ENCODE peak calls at places on chromosomes 16 and 17, in five cellular contexts. J, U, P, W and F are unnamed samples.

GRCh38 chr17:44071198-44071520 is 624 bp downstream of the G6PC3 start:
- DNase-seq in J (no peak), U (no peak), P (no peak), W (no peak), F (no peak)

GRCh38 chr16:678858-679807 is 1.1 kb upstream of the STUB1 start:
- DNase-seq in J (peak; percentile 87), U (peak; percentile 76), P (peak; percentile 74), W (peak; percentile 26), F (peak; percentile 51)

GRCh38 chr17:40259505-40259904 is 28.2 kb upstream of the CDC6 start:
- DNase-seq in U (no peak), W (no peak), J (no peak), P (no peak), F (no peak)

GRCh38 chr17:57257911-57258885 is 1.9 kb downstream of the MSI2 start:
- DNase-seq in W (peak; percentile 9), P (no peak), U (no peak), J (no peak), F (peak; percentile 17)

GRCh38 chr17:27153005-27153404 is 140.9 kb upstream of the WSB1 start:
- DNase-seq in W (no peak), P (no peak), J (no peak), U (no peak), F (no peak)

GRCh38 chr17:76420356-76421053 is 32.4 kb downstream of the UBE2O start:
- DNase-seq in W (no peak), P (no peak), J (no peak), U (no peak), F (no peak)

GRCh38 chr16:67163903-67164558 is 514 bp upstream of the HSF4 start:
- DNase-seq in P (no peak), U (no peak), J (no peak), W (no peak), F (no peak)

GRCh38 chr17:47253541-47254402 is at the start of gene ITGB3:
- DNase-seq in P (peak; percentile 70), W (peak; percentile 42), U (peak; percentile 82), J (peak; percentile 72), F (peak; percentile 63)

GRCh38 chr16:7013990-7014389 is 318.7 kb upstream of the RBFOX1 start:
- DNase-seq in W (no peak), P (no peak), J (no peak), U (no peak), F (no peak)

GRCh38 chr17:10099051-10099571 is 99.3 kb downstream of the GAS7 start:
- DNase-seq in J (no peak), U (no peak), W (no peak), P (peak; percentile 65), F (no peak)

GRCh38 chr17:49315551-49315951 is 46.5 kb downstream of the ZNF652 start:
- DNase-seq in J (peak; percentile 84), U (peak; percentile 52), W (peak; percentile 77), P (peak; percentile 81), F (peak; percentile 84)

GRCh38 chr17:8488931-8489330 is 53.2 kb downstream of the NDEL1 start:
- DNase-seq in P (peak; percentile 73), W (peak; percentile 68), J (no peak), U (peak; percentile 48), F (no peak)

GRCh38 chr16:54000361-54000760 is 286.2 kb downstream of the IRX3 start:
- DNase-seq in W (no peak), P (no peak), J (no peak), U (no peak), F (no peak)

GRCh38 chr17:33084755-33085154 is 93.1 kb downstream of the SPACA3 start:
- DNase-seq in P (no peak), W (no peak), U (no peak), J (no peak), F (no peak)

GRCh38 chr16:47483616-47484015 is 22.5 kb downstream of the PHKB start:
- DNase-seq in J (no peak), U (no peak), P (no peak), W (no peak), F (no peak)

GRCh38 chr16:47488051-47488450 is 26.9 kb downstream of the PHKB start:
- DNase-seq in P (no peak), W (no peak), U (no peak), J (no peak), F (no peak)

GRCh38 chr16:47490471-47490870 is 29.3 kb downstream of the PHKB start:
- DNase-seq in J (no peak), W (no peak), P (no peak), U (no peak), F (no peak)

GRCh38 chr16:47481698-47482374 is 20.7 kb downstream of the PHKB start:
- DNase-seq in P (no peak), U (no peak), J (no peak), W (no peak), F (no peak)

DNA sequence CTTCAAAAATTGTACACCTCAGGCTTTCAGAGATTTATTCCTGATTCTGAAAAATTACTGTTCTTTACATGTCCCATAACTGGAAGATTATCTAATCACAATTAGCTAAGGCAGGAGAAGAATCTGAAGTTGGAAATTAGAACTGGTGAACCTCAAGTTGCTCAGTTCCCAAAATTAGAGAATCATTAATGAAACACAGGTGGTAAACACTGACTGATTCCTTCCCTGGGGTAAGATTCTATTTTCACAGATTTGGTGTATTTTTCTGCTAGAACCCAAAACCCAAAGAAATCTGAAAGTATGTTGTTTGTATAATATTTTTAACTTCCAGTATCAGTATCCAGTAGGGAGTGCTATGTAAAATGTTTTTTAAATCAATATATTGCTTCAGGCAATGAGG is 25.7 kb downstream of the PHKB start:
- DNase-seq in W (no peak), P (no peak), J (no peak), U (no peak), F (no peak)
- H3K4me1 ChIP-seq in W (no peaks in the 10 kb centered on the region), P (peaks cover 4% of the 10 kb centered on the region), J (no peaks in the 10 kb centered on the region), U (peaks cover 31% of the 10 kb centered on the region), F (no peaks in the 10 kb centered on the region)

GRCh38 chr16:85128079-85128837 is 16.0 kb upstream of the CIBAR2 start:
- DNase-seq in P (no peak), J (no peak), U (no peak), W (no peak), F (peak; percentile 70)
- H3K4me1 ChIP-seq in P (peaks cover 63% of the 10 kb centered on the region), J (peaks cover 19% of the 10 kb centered on the region), U (peaks cover 62% of the 10 kb centered on the region), W (no peaks in the 10 kb centered on the region), F (no peaks in the 10 kb centered on the region)

DNA sequence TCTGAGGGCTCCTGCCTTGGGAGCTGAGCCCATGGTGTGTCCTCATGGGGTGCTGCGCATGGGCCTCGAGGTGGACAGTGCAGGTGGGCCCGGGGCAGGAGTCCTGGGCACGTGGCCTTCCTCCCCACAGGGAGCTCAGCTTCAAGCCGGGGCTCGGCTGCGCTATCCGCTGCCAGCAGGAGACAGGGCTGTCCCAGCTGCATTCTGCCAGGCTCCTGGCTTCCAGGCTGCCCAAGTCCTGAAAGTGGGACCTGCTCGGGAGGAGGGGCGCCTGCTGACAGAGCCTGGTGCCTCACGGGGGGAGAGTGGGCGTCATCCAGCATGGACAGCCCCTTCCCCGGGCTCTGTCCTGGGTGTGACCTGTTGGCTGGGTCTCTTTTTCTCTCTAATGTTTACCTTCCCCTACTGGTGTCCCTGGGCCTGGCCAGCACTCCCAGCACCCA is 7.1 kb downstream of the TRAF7 start:
- DNase-seq in U (no peak), J (no peak), P (no peak), W (no peak), F (no peak)
- H3K4me1 ChIP-seq in U (peaks cover 37% of the 10 kb centered on the region), J (peaks cover 20% of the 10 kb centered on the region), P (peaks cover 39% of the 10 kb centered on the region), W (peaks cover 15% of the 10 kb centered on the region), F (peaks cover 6% of the 10 kb centered on the region)

GRCh38 chr16:69243479-69243878 is 56.5 kb downstream of the SNTB2 start:
- DNase-seq in U (no peak), W (no peak), P (no peak), J (no peak), F (no peak)
- H3K4me1 ChIP-seq in U (peaks cover 4% of the 10 kb centered on the region), W (no peaks in the 10 kb centered on the region), P (no peaks in the 10 kb centered on the region), J (no peaks in the 10 kb centered on the region), F (no peaks in the 10 kb centered on the region)